ENCODE peak calls at places on chromosomes 6 and 20, in four cellular contexts. J is heart left ventricle, R is IMR-90, N is thyroid gland. X is an unnamed sample.
A peak's percentile ranks its signal among the peaks of the same experiment; 100 is the strongest.

GRCh38 chr6:134145786-134146185 is 93.4 kb upstream of the SLC2A12 start:
- DNase-seq in N (no peak), R (peak; percentile 75), J (no peak), X (no peak)

GRCh38 chr6:122969999-122970398 is 26.0 kb upstream of the CLVS2 start:
- DNase-seq in N (no peak), J (no peak), R (no peak), X (no peak)

GRCh38 chr6:42095776-42096541 is 45.6 kb downstream of the TAF8 start:
- DNase-seq in R (no peak), J (no peak), N (peak; percentile 49), X (no peak)

GRCh38 chr20:1779567-1779966 is 115.6 kb upstream of the SIRPA start:
- DNase-seq in R (no peak), J (no peak), N (no peak), X (no peak)

GRCh38 chr20:5181955-5182354 is 55.1 kb downstream of the CDS2 start:
- DNase-seq in N (no peak), J (no peak), R (peak; percentile 80), X (no peak)

GRCh38 chr20:52405417-52405816 is 213.8 kb upstream of the ZFP64 start:
- DNase-seq in J (no peak), N (no peak), R (no peak), X (no peak)

GRCh38 chr6:43635387-43636311 is at the start of gene MAD2L1BP:
- DNase-seq in R (peak; percentile 63), N (peak; percentile 78), J (peak; percentile 88), X (peak; percentile 93)

GRCh38 chr20:24638546-24639166 is 169.2 kb downstream of the SYNDIG1 start:
- DNase-seq in R (peak; percentile 50), J (no peak), N (no peak), X (no peak)

GRCh38 chr6:22570185-22570551 is 802 bp downstream of the HDGFL1 start:
- DNase-seq in J (no peak), N (no peak), R (no peak), X (peak; percentile 46)

GRCh38 chr6:152637422-152638047 is 373 bp upstream of the SYNE1 start:
- DNase-seq in N (no peak), R (peak; percentile 59), J (no peak), X (no peak)

GRCh38 chr6:167980911-167981310 is 16.6 kb upstream of the KIF25 start:
- DNase-seq in N (no peak), J (no peak), R (no peak), X (no peak)

GRCh38 chr6:130120731-130121130 is 102.0 kb downstream of the SAMD3 start:
- DNase-seq in N (no peak), J (no peak), R (no peak), X (no peak)

GRCh38 chr20:16553684-16554083 is 19.6 kb downstream of the KIF16B start:
- DNase-seq in R (no peak), N (peak; percentile 95), J (no peak), X (no peak)

GRCh38 chr20:38674178-38675133 is 49.8 kb upstream of the SLC32A1 start:
- DNase-seq in R (peak; percentile 47), J (peak; percentile 25), N (no peak), X (peak; percentile 58)

GRCh38 chr20:16119909-16120308 is 453.3 kb downstream of the KIF16B start:
- DNase-seq in J (no peak), N (no peak), R (no peak), X (no peak)

GRCh38 chr20:34582911-34583310 is 24.4 kb downstream of the MAP1LC3A start:
- DNase-seq in J (no peak), R (peak; percentile 24), N (no peak), X (no peak)

GRCh38 chr20:47253860-47254259 is 102.6 kb downstream of the ZMYND8 start:
- DNase-seq in R (peak; percentile 19), J (no peak), N (no peak), X (no peak)

GRCh38 chr6:19803331-19804330 is 33.5 kb upstream of the ID4 start:
- DNase-seq in J (no peak), R (peak; percentile 19), N (no peak), X (no peak)

GRCh38 chr20:61699184-61700066 is 366.3 kb downstream of the TAF4 start:
- DNase-seq in R (no peak), N (peak; percentile 9), J (no peak), X (no peak)

GRCh38 chr6:35049885-35050284 is 91.3 kb downstream of the TCP11 start:
- DNase-seq in N (no peak), J (peak; percentile 69), R (peak; percentile 93), X (peak; percentile 57)

GRCh38 chr20:6784767-6785166 is 17.3 kb downstream of the BMP2 start:
- DNase-seq in J (no peak), N (no peak), R (no peak), X (no peak)

GRCh38 chr20:32743237-32744112 is at the start of gene COMMD7:
- DNase-seq in R (peak; percentile 44), J (peak; percentile 79), N (peak; percentile 80), X (peak; percentile 77)

GRCh38 chr20:52484438-52484837 is 292.9 kb upstream of the ZFP64 start:
- DNase-seq in J (no peak), R (peak; percentile 78), N (no peak), X (no peak)

GRCh38 chr6:47131773-47132172 is 89.6 kb upstream of the ADGRF1 start:
- DNase-seq in N (no peak), R (no peak), J (no peak), X (no peak)

GRCh38 chr6:131754715-131755567 is 44.1 kb upstream of the CTAGE9 start:
- DNase-seq in R (peak; percentile 37), N (no peak), J (no peak), X (no peak)

GRCh38 chr20:50130995-50131394 is 18.0 kb upstream of the UBE2V1 start:
- DNase-seq in R (peak; percentile 53), N (no peak), J (peak; percentile 59), X (no peak)

GRCh38 chr6:159082039-159082815 is 37.4 kb upstream of the TAGAP start:
- DNase-seq in N (no peak), R (no peak), J (no peak), X (no peak)
- TF ChIP-seq POLR2A in N (no peak), R (no peak), J (no peak), X (no peak)

GRCh38 chr6:30147096-30147495 is 11.2 kb downstream of the TRIM40 start:
- DNase-seq in R (no peak), N (no peak), J (no peak), X (no peak)

GRCh38 chr6:30150151-30150550 is 10.9 kb downstream of the TRIM10 start:
- DNase-seq in R (no peak), N (no peak), J (no peak), X (no peak)

GRCh38 chr6:30150671-30151395 is 10.2 kb downstream of the TRIM10 start:
- DNase-seq in N (no peak), R (peak; percentile 8), J (no peak), X (no peak)

GRCh38 chr6:30151580-30151979 is 9.4 kb downstream of the TRIM10 start:
- DNase-seq in R (no peak), J (no peak), N (no peak), X (no peak)

DNA sequence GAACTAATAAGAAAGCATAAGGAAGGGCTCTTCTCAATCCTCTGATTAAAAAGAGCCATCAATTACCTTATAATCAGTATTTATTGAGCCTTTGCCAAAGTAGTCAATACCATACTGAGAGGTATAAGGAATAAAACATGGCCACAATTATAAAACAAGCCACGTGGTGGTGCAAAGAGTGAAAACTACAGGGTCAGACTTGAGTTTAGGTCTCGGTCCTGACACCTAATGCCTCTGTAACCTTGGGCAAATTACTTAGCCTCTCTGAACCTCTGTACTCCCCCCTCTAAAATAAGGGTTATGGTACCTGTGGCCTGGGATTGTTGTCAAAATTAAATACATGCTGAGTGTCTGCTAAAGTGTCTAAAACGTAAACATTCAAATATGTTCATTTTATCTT is 11.8 kb downstream of the TRIM10 start:
- DNase-seq in N (no peak), R (no peak), J (no peak), X (no peak)
- TF ChIP-seq CTCF in N (no peak), R (no peak), J (no peak), X (no peak)

DNA sequence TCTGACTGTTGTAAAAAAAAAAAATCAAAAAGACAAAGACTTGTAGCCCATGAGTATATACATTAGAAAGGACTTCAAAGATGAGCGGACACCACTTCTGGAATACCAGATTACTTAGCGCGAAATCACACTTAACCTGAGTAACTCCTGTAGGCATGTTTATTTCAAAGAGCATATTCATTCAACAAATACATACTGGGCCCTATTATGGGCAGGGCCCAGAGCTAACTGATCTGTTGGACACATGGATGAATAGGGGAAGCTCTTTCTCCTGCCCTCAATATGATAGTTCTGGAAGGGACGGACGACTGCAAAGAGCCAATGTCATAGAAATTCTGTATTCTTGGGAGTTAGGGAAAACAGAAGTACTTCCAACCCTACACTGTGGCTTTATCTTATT is 12.3 kb downstream of the MAN1A1 start:
- DNase-seq in J (no peak), R (no peak), N (no peak), X (no peak)
- H3K4me1 ChIP-seq in J (peaks cover 47% of the 10 kb centered on the region), R (peaks cover 2% of the 10 kb centered on the region), N (peaks cover 15% of the 10 kb centered on the region), X (no peaks in the 10 kb centered on the region)

DNA sequence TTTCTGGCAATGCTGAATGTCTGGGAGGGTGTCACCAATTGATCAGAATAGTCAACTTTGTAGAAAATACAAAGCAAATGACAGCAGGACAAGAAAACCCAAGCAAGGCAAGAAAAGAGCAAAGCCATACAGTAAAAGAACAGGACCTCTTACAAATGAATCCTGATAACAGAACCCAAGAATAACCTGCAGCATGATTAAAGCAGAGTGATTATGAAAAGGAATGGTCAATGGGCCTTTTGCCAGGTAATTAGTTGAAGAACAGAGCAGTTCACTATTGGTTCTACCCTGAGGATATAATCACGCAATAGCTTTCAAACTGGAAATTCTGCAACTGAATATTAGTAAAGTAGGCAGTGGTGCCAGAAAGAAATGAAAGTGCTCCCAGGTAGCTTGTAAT is 319.8 kb downstream of the FRK start:
- DNase-seq in J (no peak), R (no peak), N (no peak), X (no peak)
- TF ChIP-seq POLR2A in J (no peak), R (no peak), N (no peak), X (no peak)

DNA sequence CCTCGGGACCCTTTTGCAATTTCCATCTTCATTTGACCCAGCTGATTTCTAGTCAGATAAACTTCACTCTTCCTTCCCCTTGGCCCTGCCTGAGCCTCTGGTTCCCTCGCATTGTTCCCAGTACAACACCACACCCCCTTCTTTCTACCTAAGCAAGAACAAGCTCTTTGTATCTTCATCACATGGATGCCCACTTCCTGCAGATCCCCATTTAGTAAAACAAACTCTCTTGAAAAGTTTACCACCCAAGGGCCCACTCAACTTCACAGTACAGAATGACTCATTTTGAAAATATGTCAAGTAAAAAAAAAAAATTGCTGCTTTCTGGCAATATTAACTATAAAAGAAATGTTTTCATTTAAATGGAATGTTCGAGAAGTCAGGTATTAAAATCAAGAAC is 5.2 kb downstream of the FAXC start:
- DNase-seq in R (peak; percentile 60), J (no peak), N (peak; percentile 2), X (no peak)
- TF ChIP-seq CTCF in R (no peak), J (no peak), N (no peak), X (no peak)